ENCODE peak calls at places on chromosome 10, in seven cellular contexts. One of them, this sample, is unnamed.

GRCh38 chr10:104026762-104027161 is 58.9 kb downstream of the COL17A1 start:
- DNase-seq in progenitor cell of endocrine pancreas: no peak
- DNase-seq in GM12865: no peak
- DNase-seq in Caco-2: no peak
- DNase-seq in cardiac muscle cell: no peak
- DNase-seq in lower lobe of right lung: no peak
- DNase-seq in breast epithelium: no peak
- DNase-seq in this sample: no peak

GRCh38 chr10:97719602-97720001 is 6.1 kb downstream of the MARVELD1 start:
- DNase-seq in progenitor cell of endocrine pancreas: no peak
- DNase-seq in GM12865: no peak
- DNase-seq in Caco-2: no peak
- DNase-seq in cardiac muscle cell: no peak
- DNase-seq in lower lobe of right lung: no peak
- DNase-seq in breast epithelium: no peak
- DNase-seq in this sample: no peak

GRCh38 chr10:46527241-46527811 is 29.1 kb downstream of the GPRIN2 start:
- DNase-seq in progenitor cell of endocrine pancreas: no peak
- DNase-seq in GM12865: no peak
- DNase-seq in Caco-2: no peak
- DNase-seq in cardiac muscle cell: no peak
- DNase-seq in lower lobe of right lung: peak; percentile 49
- DNase-seq in breast epithelium: no peak
- DNase-seq in this sample: no peak

GRCh38 chr10:91614254-91614624 is 18.6 kb downstream of the PPP1R3C start:
- DNase-seq in progenitor cell of endocrine pancreas: no peak
- DNase-seq in GM12865: no peak
- DNase-seq in Caco-2: no peak
- DNase-seq in cardiac muscle cell: peak; percentile 75
- DNase-seq in lower lobe of right lung: no peak
- DNase-seq in breast epithelium: no peak
- DNase-seq in this sample: no peak

GRCh38 chr10:95906675-95907453 is 911 bp upstream of the CC2D2B start:
- DNase-seq in progenitor cell of endocrine pancreas: no peak
- DNase-seq in GM12865: peak; percentile 69
- DNase-seq in Caco-2: peak; percentile 57
- DNase-seq in cardiac muscle cell: peak; percentile 79
- DNase-seq in lower lobe of right lung: peak; percentile 50
- DNase-seq in breast epithelium: no peak
- DNase-seq in this sample: no peak

GRCh38 chr10:86361134-86362128 is 5.2 kb downstream of the GRID1 start:
- DNase-seq in progenitor cell of endocrine pancreas: no peak
- DNase-seq in GM12865: no peak
- DNase-seq in Caco-2: peak; percentile 51
- DNase-seq in cardiac muscle cell: no peak
- DNase-seq in lower lobe of right lung: no peak
- DNase-seq in breast epithelium: no peak
- DNase-seq in this sample: no peak

GRCh38 chr10:61081331-61081730 is 137.3 kb upstream of the RHOBTB1 start:
- DNase-seq in progenitor cell of endocrine pancreas: no peak
- DNase-seq in GM12865: no peak
- DNase-seq in Caco-2: no peak
- DNase-seq in cardiac muscle cell: no peak
- DNase-seq in lower lobe of right lung: no peak
- DNase-seq in breast epithelium: no peak
- DNase-seq in this sample: no peak

GRCh38 chr10:119305860-119306513 is 98.6 kb downstream of the GRK5 start:
- DNase-seq in progenitor cell of endocrine pancreas: no peak
- DNase-seq in GM12865: peak; percentile 90
- DNase-seq in Caco-2: no peak
- DNase-seq in cardiac muscle cell: peak; percentile 97
- DNase-seq in lower lobe of right lung: no peak
- DNase-seq in breast epithelium: peak; percentile 51
- DNase-seq in this sample: no peak

GRCh38 chr10:62709200-62709599 is 95.3 kb upstream of the ADO start:
- DNase-seq in progenitor cell of endocrine pancreas: no peak
- DNase-seq in GM12865: peak; percentile 27
- DNase-seq in Caco-2: no peak
- DNase-seq in cardiac muscle cell: no peak
- DNase-seq in lower lobe of right lung: no peak
- DNase-seq in breast epithelium: no peak
- DNase-seq in this sample: no peak

GRCh38 chr10:84293574-84294016 is 34.8 kb upstream of the CCSER2 start:
- DNase-seq in progenitor cell of endocrine pancreas: no peak
- DNase-seq in GM12865: no peak
- DNase-seq in Caco-2: no peak
- DNase-seq in cardiac muscle cell: no peak
- DNase-seq in lower lobe of right lung: no peak
- DNase-seq in breast epithelium: no peak
- DNase-seq in this sample: no peak

DNA sequence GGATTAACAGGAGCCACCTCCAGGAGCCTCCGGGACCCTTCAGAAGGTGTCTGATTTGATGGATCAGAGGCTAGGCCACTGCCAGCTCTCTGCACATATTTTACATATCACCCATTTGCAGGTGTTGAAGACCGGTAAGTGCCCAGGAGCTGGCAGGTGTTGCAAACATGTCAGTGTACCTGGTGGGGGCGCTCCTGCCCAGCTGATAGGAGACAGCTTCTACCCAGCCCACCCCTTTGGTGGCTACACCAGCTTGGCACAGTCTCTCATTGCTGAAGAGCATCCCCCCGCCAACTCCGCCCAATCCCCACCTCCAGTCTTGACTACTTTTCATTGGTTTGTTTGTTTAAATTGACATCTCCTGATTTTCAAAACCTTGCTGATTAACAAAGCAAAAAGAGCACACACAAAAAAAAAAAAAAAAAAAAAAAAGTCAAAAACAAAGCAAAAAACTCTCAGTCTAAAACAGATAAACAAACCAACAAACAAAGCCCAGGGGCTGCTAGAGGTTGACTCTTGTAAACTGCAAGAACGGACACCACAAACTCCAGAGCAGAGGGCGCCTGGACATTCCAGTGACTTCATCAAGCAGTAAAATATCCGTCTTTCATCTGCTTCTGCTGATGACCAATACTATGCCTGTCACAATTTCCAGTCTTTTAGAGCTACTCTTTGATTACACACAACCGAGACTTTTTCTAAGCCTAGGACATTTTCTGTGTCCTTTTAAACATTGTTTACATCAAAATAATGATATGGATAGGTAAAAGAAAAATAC is 275.3 kb downstream of the NRG3 start:
- DNase-seq in progenitor cell of endocrine pancreas: peak; percentile 32
- DNase-seq in GM12865: peak; percentile 39
- DNase-seq in Caco-2: peak; percentile 59
- DNase-seq in cardiac muscle cell: peak; percentile 27
- DNase-seq in lower lobe of right lung: peak; percentile 56
- DNase-seq in breast epithelium: no peak
- DNase-seq in this sample: no peak
- TF ChIP-seq CTCF in progenitor cell of endocrine pancreas: peak; percentile 63
- TF ChIP-seq CTCF in GM12865: peak; percentile 41
- TF ChIP-seq CTCF in Caco-2: peak; percentile 30
- TF ChIP-seq CTCF in cardiac muscle cell: peak; percentile 23
- TF ChIP-seq CTCF in lower lobe of right lung: peak; percentile 32
- TF ChIP-seq CTCF in breast epithelium: peak; percentile 21
- TF ChIP-seq CTCF in this sample: peak; percentile 28

GRCh38 chr10:105605873-105606272 is 964.8 kb downstream of the SORCS3 start:
- DNase-seq in progenitor cell of endocrine pancreas: no peak
- DNase-seq in GM12865: no peak
- DNase-seq in Caco-2: no peak
- DNase-seq in cardiac muscle cell: no peak
- DNase-seq in lower lobe of right lung: no peak
- DNase-seq in breast epithelium: no peak
- DNase-seq in this sample: no peak

DNA sequence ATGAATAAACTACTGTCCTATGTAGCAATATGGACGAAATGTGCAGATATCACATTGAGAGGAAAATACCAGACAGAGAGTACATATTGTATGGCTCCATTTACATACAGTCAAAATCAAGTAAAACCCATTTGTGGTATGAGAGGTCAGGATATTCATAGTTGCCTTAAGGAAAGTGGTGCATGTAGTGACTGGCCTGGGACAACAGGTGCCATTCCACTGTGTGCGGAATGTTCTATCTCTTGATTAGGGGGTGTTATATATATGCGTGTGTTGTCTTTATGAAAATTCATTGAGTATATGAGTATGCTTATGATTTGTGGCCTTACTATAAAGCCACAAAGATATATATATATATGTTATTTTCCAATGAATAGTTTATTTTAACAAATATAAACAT is 964.0 kb downstream of the SORCS3 start:
- DNase-seq in progenitor cell of endocrine pancreas: no peak
- DNase-seq in GM12865: no peak
- DNase-seq in Caco-2: no peak
- DNase-seq in cardiac muscle cell: no peak
- DNase-seq in lower lobe of right lung: no peak
- DNase-seq in breast epithelium: no peak
- DNase-seq in this sample: no peak
- TF ChIP-seq CTCF in progenitor cell of endocrine pancreas: no peak
- TF ChIP-seq CTCF in GM12865: no peak
- TF ChIP-seq CTCF in Caco-2: no peak
- TF ChIP-seq CTCF in cardiac muscle cell: no peak
- TF ChIP-seq CTCF in lower lobe of right lung: no peak
- TF ChIP-seq CTCF in breast epithelium: no peak
- TF ChIP-seq CTCF in this sample: no peak

DNA sequence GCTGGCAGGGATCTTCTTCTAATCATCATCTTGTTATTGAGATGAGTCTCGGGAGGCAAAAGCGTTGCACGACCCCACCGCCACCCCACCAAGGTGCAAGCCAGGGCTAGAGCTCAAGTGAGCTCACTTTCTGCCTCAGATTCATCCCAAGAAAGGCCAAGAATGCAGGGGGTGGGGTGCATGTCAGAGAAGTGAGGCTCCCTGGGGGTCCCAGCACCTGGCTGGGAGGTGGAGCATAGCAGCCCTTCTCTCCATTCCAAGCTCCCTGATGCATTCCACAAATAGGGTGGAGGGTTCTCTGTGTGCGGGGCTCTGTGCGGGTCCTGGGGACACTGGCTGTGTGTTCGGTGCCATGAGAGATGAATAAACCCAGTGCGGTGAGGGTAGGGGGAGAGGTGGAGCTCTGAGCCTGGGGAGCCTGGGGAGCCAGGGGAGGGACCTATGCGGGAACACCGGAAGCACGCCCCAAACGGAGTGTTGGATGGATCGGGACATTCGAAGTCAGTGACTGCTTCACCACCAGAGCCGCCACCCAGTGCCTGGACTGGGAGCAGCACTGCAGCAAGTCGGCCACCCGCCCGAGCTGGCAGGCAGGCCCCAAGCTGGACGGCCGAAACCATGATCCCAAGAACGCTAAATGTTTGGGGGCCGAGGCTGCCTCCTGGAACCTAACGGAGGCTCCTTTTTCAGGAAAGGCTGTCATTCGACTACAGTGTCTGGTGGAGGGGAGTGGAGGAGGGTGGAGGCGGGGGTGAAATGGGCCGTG is 17.9 kb upstream of the HMX3 start:
- DNase-seq in progenitor cell of endocrine pancreas: no peak
- DNase-seq in GM12865: no peak
- DNase-seq in Caco-2: no peak
- DNase-seq in cardiac muscle cell: no peak
- DNase-seq in lower lobe of right lung: no peak
- DNase-seq in breast epithelium: no peak
- DNase-seq in this sample: no peak
- TF ChIP-seq CTCF in progenitor cell of endocrine pancreas: no peak
- TF ChIP-seq CTCF in GM12865: no peak
- TF ChIP-seq CTCF in Caco-2: no peak
- TF ChIP-seq CTCF in cardiac muscle cell: no peak
- TF ChIP-seq CTCF in lower lobe of right lung: no peak
- TF ChIP-seq CTCF in breast epithelium: no peak
- TF ChIP-seq CTCF in this sample: no peak

GRCh38 chr10:24197319-24197718 is 11.6 kb upstream of the KIAA1217 start:
- DNase-seq in progenitor cell of endocrine pancreas: no peak
- DNase-seq in GM12865: no peak
- DNase-seq in Caco-2: no peak
- DNase-seq in cardiac muscle cell: no peak
- DNase-seq in lower lobe of right lung: no peak
- DNase-seq in breast epithelium: no peak
- DNase-seq in this sample: no peak
- TF ChIP-seq CTCF in progenitor cell of endocrine pancreas: no peak
- TF ChIP-seq CTCF in GM12865: no peak
- TF ChIP-seq CTCF in Caco-2: no peak
- TF ChIP-seq CTCF in cardiac muscle cell: no peak
- TF ChIP-seq CTCF in lower lobe of right lung: no peak
- TF ChIP-seq CTCF in breast epithelium: no peak
- TF ChIP-seq CTCF in this sample: no peak

GRCh38 chr10:1381339-1381738 is 325.2 kb downstream of the WDR37 start:
- DNase-seq in progenitor cell of endocrine pancreas: no peak
- DNase-seq in GM12865: no peak
- DNase-seq in Caco-2: no peak
- DNase-seq in cardiac muscle cell: no peak
- DNase-seq in lower lobe of right lung: no peak
- DNase-seq in breast epithelium: peak; percentile 0
- DNase-seq in this sample: no peak

GRCh38 chr10:1378473-1378872 is 322.3 kb downstream of the WDR37 start:
- DNase-seq in progenitor cell of endocrine pancreas: no peak
- DNase-seq in GM12865: no peak
- DNase-seq in Caco-2: no peak
- DNase-seq in cardiac muscle cell: no peak
- DNase-seq in lower lobe of right lung: no peak
- DNase-seq in breast epithelium: peak; percentile 3
- DNase-seq in this sample: no peak

GRCh38 chr10:1377756-1378397 is 321.7 kb downstream of the WDR37 start:
- DNase-seq in progenitor cell of endocrine pancreas: no peak
- DNase-seq in GM12865: no peak
- DNase-seq in Caco-2: no peak
- DNase-seq in cardiac muscle cell: no peak
- DNase-seq in lower lobe of right lung: no peak
- DNase-seq in breast epithelium: no peak
- DNase-seq in this sample: no peak

GRCh38 chr10:1380075-1380793 is 324.0 kb downstream of the WDR37 start:
- DNase-seq in progenitor cell of endocrine pancreas: no peak
- DNase-seq in GM12865: no peak
- DNase-seq in Caco-2: no peak
- DNase-seq in cardiac muscle cell: no peak
- DNase-seq in lower lobe of right lung: no peak
- DNase-seq in breast epithelium: peak; percentile 9
- DNase-seq in this sample: no peak

DNA sequence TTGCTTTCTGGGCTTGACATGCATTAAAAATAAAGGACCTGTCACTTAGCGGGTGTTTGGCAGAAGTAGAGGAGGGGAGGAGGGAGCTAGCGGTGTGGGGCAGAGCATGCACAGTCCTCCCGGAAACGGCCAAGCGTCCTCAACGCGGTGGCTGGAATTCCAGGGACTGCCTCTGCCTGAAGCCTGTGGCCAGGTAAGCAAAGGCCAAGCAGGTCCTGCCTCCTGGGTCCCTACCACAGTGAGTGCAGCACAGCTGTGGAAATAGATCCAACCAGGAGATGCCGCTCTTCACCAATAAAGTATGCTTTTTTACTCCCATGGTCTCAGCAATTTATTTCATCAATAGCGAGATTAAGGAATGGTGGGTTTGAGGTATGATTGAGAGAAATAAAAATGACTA is 323.4 kb downstream of the WDR37 start:
- DNase-seq in progenitor cell of endocrine pancreas: no peak
- DNase-seq in GM12865: no peak
- DNase-seq in Caco-2: no peak
- DNase-seq in cardiac muscle cell: no peak
- DNase-seq in lower lobe of right lung: no peak
- DNase-seq in breast epithelium: peak; percentile 7
- DNase-seq in this sample: no peak
- TF ChIP-seq CTCF in progenitor cell of endocrine pancreas: peak; percentile 57
- TF ChIP-seq CTCF in GM12865: no peak
- TF ChIP-seq CTCF in Caco-2: no peak
- TF ChIP-seq CTCF in cardiac muscle cell: no peak
- TF ChIP-seq CTCF in lower lobe of right lung: no peak
- TF ChIP-seq CTCF in breast epithelium: no peak
- TF ChIP-seq CTCF in this sample: no peak

This sample was measured in D721Med.